ENCODE peak calls at places on chromosomes 2 and 18, in seven cellular contexts. X is iPS-NIHi11; A is stimulated activated CD4-positive, alpha-beta T cell treated with anti-CD3 and anti-CD28 coated beads, Interleukin-12 subunit alpha, Interleukin-12 subunit beta, amount 100 ng/mL, for 4 hours; I is mammary epithelial cell; R is Caki2; O is K562; L is AG09319. E is an unnamed sample.

GRCh38 chr2:62038980-62039771 is 133.7 kb downstream of the COMMD1 start:
- DNase-seq in X (no peak), A (no peak), I (peak; percentile 93), R (no peak), O (no peak), L (no peak), E (no peak)

GRCh38 chr2:11568436-11568835 is 34.6 kb downstream of the GREB1 start:
- DNase-seq in X (no peak), A (no peak), I (no peak), R (no peak), O (no peak), L (no peak), E (no peak)

GRCh38 chr2:72561621-72562318 is 264.1 kb downstream of the EXOC6B start:
- DNase-seq in X (no peak), A (no peak), I (peak; percentile 44), R (peak; percentile 39), O (no peak), L (no peak), E (no peak)

GRCh38 chr2:112216158-112216557 is 38.7 kb downstream of the ZC3H8 start:
- DNase-seq in X (peak; percentile 12), A (no peak), I (no peak), R (peak; percentile 10), O (no peak), L (no peak), E (peak; percentile 20)

GRCh38 chr2:116450990-116451389 is 1363.5 kb upstream of the DDX18 start:
- DNase-seq in X (no peak), A (no peak), I (no peak), R (no peak), O (no peak), L (no peak), E (no peak)

GRCh38 chr2:72579595-72580180 is 246.1 kb downstream of the EXOC6B start:
- DNase-seq in X (peak; percentile 39), A (no peak), I (peak; percentile 28), R (peak; percentile 52), O (no peak), L (peak; percentile 16), E (no peak)

GRCh38 chr2:168607992-168608391 is 151.9 kb downstream of the CERS6 start:
- DNase-seq in X (no peak), A (no peak), I (peak; percentile 92), R (no peak), O (no peak), L (no peak), E (no peak)

GRCh38 chr2:98502556-98503335 is 58.1 kb downstream of the INPP4A start:
- DNase-seq in X (no peak), A (no peak), I (peak; percentile 50), R (no peak), O (no peak), L (no peak), E (no peak)

GRCh38 chr2:190766581-190766980 is 114.0 kb upstream of the GLS start:
- DNase-seq in X (no peak), A (no peak), I (no peak), R (no peak), O (no peak), L (no peak), E (no peak)

GRCh38 chr18:616380-616995 is 19.7 kb downstream of the CLUL1 start:
- DNase-seq in X (peak; percentile 32), A (no peak), I (peak; percentile 20), R (peak; percentile 10), O (peak; percentile 56), L (peak; percentile 27), E (no peak)

GRCh38 chr2:202387608-202388342 is 11.6 kb downstream of the BMPR2 start:
- DNase-seq in X (no peak), A (no peak), I (no peak), R (no peak), O (peak; percentile 32), L (no peak), E (no peak)

GRCh38 chr2:159177357-159177756 is 109.1 kb downstream of the WDSUB1 start:
- DNase-seq in X (no peak), A (no peak), I (no peak), R (no peak), O (no peak), L (no peak), E (no peak)

GRCh38 chr2:133232556-133232955 is 335.7 kb downstream of the NCKAP5 start:
- DNase-seq in X (no peak), A (no peak), I (no peak), R (no peak), O (no peak), L (no peak), E (no peak)

GRCh38 chr2:214934006-214934405 is 124.5 kb upstream of the BARD1 start:
- DNase-seq in X (no peak), A (no peak), I (no peak), R (no peak), O (no peak), L (no peak), E (no peak)

GRCh38 chr2:222298311-222299150 is at the start of gene PAX3:
- DNase-seq in X (no peak), A (no peak), I (no peak), R (no peak), O (no peak), L (no peak), E (no peak)

GRCh38 chr2:28185881-28186280 is 206.8 kb upstream of the FOSL2 start:
- DNase-seq in X (no peak), A (no peak), I (peak; percentile 70), R (no peak), O (no peak), L (no peak), E (no peak)

GRCh38 chr2:49972699-49973098 is 818.4 kb upstream of the FSHR start:
- DNase-seq in X (peak; percentile 49), A (no peak), I (no peak), R (no peak), O (no peak), L (no peak), E (no peak)

GRCh38 chr2:1649871-1650473 is 94.3 kb downstream of the PXDN start:
- DNase-seq in X (no peak), A (no peak), I (no peak), R (no peak), O (no peak), L (no peak), E (no peak)

GRCh38 chr2:172865422-172865821 is 129.8 kb downstream of the RAPGEF4 start:
- DNase-seq in X (no peak), A (no peak), I (no peak), R (no peak), O (no peak), L (no peak), E (no peak)

GRCh38 chr2:106143495-106144215 is 50.4 kb downstream of the UXS1 start:
- DNase-seq in X (peak; percentile 13), A (no peak), I (peak; percentile 62), R (no peak), O (no peak), L (no peak), E (no peak)

GRCh38 chr2:81436256-81436655 is 1131.7 kb upstream of the LRRTM1 start:
- DNase-seq in X (no peak), A (no peak), I (peak; percentile 0), R (peak; percentile 39), O (no peak), L (no peak), E (no peak)

GRCh38 chr2:211161236-211161635 is 604.8 kb downstream of the CPS1 start:
- DNase-seq in X (no peak), A (no peak), I (no peak), R (no peak), O (no peak), L (no peak), E (no peak)

GRCh38 chr2:176584333-176584732 is 315.1 kb downstream of the MTX2 start:
- DNase-seq in X (no peak), A (no peak), I (peak; percentile 58), R (peak; percentile 84), O (no peak), L (no peak), E (peak; percentile 13)

GRCh38 chr2:64463784-64464183 is 9.8 kb downstream of the LGALSL start:
- DNase-seq in X (no peak), A (no peak), I (peak; percentile 84), R (no peak), O (no peak), L (no peak), E (no peak)

GRCh38 chr2:151756820-151757219 is 22.5 kb upstream of the NEB start:
- DNase-seq in X (no peak), A (no peak), I (no peak), R (no peak), O (peak; percentile 24), L (no peak), E (no peak)

GRCh38 chr2:28364611-28365010 is 28.0 kb upstream of the FOSL2 start:
- DNase-seq in X (no peak), A (no peak), I (no peak), R (no peak), O (no peak), L (no peak), E (no peak)

GRCh38 chr2:38444247-38444646 is 67.2 kb upstream of the ATL2 start:
- DNase-seq in X (peak; percentile 52), A (no peak), I (peak; percentile 85), R (peak; percentile 52), O (no peak), L (no peak), E (no peak)

GRCh38 chr2:234843411-234843810 is 108.4 kb upstream of the SH3BP4 start:
- DNase-seq in X (no peak), A (no peak), I (no peak), R (peak; percentile 30), O (no peak), L (no peak), E (no peak)

GRCh38 chr2:233690444-233690843 is 2.2 kb upstream of the UGT1A6 start:
- DNase-seq in X (no peak), A (no peak), I (peak; percentile 94), R (no peak), O (no peak), L (no peak), E (no peak)

GRCh38 chr18:74541703-74542555 is 7.6 kb downstream of the CNDP1 start:
- DNase-seq in X (peak; percentile 7), A (no peak), I (peak; percentile 16), R (no peak), O (no peak), L (no peak), E (peak; percentile 46)

E was measured in HuH-7.5.